ENCODE peak calls at places on chromosomes 13 and 19, in four cellular contexts. C is uterus; W is CD8-positive, alpha-beta T cell; U is lower leg skin. P is an unnamed sample.

GRCh38 chr19:28009696-28010095 is 1203.3 kb downstream of the UQCRFS1 start:
- DNase-seq in C (no peak), W (no peak), U (no peak), P (no peak)

GRCh38 chr19:41264581-41265375 is 606 bp downstream of the HNRNPUL1 start:
- DNase-seq in C (peak), W (peak), U (peak), P (peak)

GRCh38 chr13:81080911-81081454 is 740.1 kb upstream of the SPRY2 start:
- DNase-seq in C (no peak), W (no peak), U (no peak), P (no peak)

GRCh38 chr19:39590265-39590664 is 12.1 kb upstream of the LGALS13 start:
- DNase-seq in C (no peak), W (no peak), U (no peak), P (peak)

GRCh38 chr19:13070425-13071140 is 32.1 kb downstream of the LYL1 start:
- DNase-seq in C (peak), W (no peak), U (no peak), P (no peak)

GRCh38 chr19:48696353-48697010 is 711 bp downstream of the FUT2 start:
- DNase-seq in C (no peak), W (peak), U (no peak), P (no peak)

GRCh38 chr19:2261438-2262172 is 5.4 kb upstream of the JSRP1 start:
- DNase-seq in C (no peak), W (peak), U (no peak), P (no peak)

GRCh38 chr19:55062735-55063491 is at the start of gene RDH13:
- DNase-seq in C (peak), W (peak), U (peak), P (peak)

GRCh38 chr19:17889609-17890214 is 18.0 kb downstream of the SLC5A5 start:
- DNase-seq in C (no peak), W (no peak), U (no peak), P (peak)

GRCh38 chr19:39768334-39768733 is 10.3 kb upstream of the LEUTX start:
- DNase-seq in C (no peak), W (no peak), U (no peak), P (no peak)

GRCh38 chr19:5832049-5832448 is 7.5 kb downstream of the FUT6 start:
- DNase-seq in C (no peak), W (no peak), U (no peak), P (no peak)

GRCh38 chr19:16273005-16273404 is 51.6 kb upstream of the KLF2 start:
- DNase-seq in C (peak), W (no peak), U (no peak), P (no peak)

GRCh38 chr19:30556230-30556711 is 184.1 kb downstream of the ZNF536 start:
- DNase-seq in C (no peak), W (no peak), U (no peak), P (no peak)

GRCh38 chr19:28984315-28984714 is 228.6 kb downstream of the UQCRFS1 start:
- DNase-seq in C (no peak), W (no peak), U (no peak), P (no peak)

GRCh38 chr19:47670736-47671135 is 42.5 kb upstream of the EHD2 start:
- DNase-seq in C (no peak), W (no peak), U (no peak), P (no peak)

GRCh38 chr13:77509221-77509620 is 26.3 kb upstream of the SCEL start:
- DNase-seq in C (no peak), W (no peak), U (no peak), P (peak)

DNA sequence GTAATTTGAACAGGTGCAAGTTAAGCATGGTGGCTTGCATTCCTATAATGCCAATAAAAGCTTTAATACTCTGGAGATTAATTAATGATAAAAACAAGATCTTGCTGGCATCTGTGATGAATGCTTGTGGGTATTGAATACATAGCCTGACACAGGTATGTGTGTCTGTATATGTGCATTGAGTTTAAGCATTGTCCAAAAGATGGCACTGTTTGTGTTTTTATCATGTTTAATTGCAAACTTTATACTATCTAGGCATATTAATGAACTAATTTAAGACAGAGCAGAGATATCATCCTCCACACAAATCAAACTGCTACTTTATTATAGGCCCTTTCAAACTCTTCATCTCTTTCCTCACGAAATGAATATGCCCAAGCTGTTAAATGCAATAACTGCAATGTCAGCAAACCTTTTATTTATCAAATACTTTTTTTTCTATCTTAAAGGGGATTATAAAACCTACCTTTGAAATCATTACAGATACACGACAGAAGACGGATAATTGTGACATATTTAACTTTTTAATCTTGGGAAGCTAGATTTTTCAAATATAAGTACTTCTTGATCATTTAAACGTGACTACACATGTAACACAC is 86.5 kb downstream of the TNFSF11 start:
- DNase-seq in C (no peak), W (no peak), U (no peak), P (peak)
- TF ChIP-seq CTCF in C (no peak), W (no peak), U (no peak), P (peak)

GRCh38 chr19:58229255-58229639 is 533 bp downstream of the ZNF544 start:
- DNase-seq in C (no peak), W (peak), U (no peak), P (peak)
- TF ChIP-seq CTCF in C (no peak), W (no peak), U (no peak), P (peak)

GRCh38 chr19:35846038-35846668 is 6.2 kb downstream of the NPHS1 start:
- DNase-seq in C (no peak), W (no peak), U (no peak), P (peak)
- TF ChIP-seq CTCF in C (no peak), W (no peak), U (no peak), P (peak)

DNA sequence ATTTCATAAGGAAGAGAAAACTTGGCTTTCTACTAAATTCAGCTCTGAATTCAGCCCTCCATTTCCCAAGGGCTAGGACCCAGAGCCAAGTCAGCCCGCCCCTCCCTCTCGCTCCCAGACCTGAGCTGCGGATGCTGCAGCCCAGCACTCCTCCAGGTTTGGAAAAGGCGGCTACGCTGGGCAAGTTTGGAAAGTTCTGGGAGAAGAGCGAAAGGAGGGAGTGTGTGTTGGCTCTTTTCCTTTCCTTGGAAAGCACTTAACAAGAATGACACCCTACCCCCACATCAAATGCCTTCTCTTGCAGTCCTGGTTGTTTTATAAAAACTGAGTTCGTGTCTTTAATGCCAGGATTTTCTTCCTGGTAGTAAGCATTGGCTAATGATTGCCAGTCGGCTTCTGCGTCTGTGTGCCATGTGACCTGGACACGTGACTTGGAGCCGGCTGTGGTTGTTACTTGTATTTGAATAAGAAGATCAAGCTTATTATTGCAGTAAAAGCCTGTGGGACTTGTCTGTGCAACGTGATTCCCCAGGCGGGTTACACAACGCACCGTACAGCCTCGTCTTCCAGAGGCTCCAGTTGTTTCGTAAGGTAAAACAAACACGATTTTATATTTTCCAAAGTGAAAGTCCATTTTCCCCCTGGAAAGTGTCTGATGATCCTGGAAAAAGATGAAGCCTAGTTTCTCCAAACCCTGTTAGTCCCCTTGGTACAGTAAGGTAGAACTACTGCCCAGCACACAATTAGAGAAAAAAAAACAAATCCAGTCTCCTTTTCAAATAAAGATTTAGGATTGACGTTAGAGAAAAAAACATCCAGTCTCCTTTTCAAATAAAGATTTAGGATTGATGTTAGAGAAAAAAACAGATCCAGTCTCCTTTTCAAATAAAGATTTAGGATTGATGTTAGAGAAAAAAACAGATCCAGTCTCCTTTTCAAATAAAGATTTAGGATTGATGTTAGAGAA is 26.8 kb upstream of the UBE2L5 start:
- DNase-seq in C (peak), W (peak), U (peak), P (peak)
- TF ChIP-seq CTCF in C (no peak), W (no peak), U (no peak), P (no peak)

DNA sequence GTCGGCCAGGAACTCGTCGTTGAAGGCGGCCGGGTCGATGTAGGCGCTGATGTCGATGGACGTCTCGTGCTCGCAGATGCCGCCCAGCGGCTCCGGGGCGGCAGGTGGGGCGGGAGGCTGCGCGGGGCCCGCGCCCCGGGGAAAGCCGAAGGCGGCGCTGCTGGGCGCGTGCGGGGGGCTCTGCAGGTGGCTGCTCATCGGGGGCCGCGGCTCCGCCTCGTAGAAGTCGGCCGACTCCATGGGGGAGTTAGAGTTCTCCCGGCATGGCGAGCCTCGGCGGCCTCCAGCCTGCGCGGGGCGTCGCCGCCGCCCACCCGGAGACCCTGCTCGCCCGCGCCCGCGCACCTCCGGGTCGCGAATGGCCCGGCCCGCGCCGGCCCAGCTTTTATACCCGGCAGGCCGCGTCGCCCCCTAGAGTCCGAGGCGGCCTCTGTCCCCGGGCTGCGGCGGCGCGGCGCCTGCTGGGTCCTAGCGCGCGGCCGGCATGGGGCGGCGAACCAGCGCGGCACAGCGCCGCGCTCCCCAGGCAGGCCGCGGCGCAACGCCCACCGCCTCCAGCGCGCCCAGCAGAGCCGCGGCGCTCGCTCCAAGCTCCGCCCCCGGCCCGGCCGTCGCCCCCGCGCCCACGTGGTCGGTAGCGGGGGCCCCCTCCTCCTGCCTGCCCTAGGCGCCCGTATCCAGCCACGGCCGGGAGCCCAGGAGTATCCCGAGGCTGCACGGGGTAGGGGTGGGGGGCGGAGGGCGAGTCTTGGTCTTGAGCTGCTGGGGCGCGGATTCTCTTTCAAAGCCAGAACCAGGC is at the start of gene CEBPA:
- DNase-seq in C (peak), W (peak), U (peak), P (peak)
- TF ChIP-seq CTCF in C (peak), W (no peak), U (no peak), P (peak)

DNA sequence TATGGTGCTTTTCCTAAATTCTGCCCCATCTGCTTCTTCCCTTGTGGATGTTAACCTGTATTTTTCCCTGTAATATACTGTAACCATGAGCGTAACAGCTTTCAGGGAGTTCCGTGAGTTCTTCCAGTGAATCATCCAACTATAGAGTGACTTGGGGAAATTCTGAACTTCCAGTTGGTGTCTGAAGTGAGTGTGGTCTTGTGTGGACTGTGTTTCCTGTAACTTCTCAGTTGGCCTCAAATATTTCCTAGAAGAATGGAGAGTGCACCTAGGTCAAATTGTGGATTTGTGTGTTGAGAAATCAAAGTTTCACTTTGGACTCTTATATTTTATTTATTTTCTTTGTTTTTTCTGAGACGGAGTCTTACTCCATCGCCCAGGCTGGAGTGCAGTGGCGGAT is 11.0 kb upstream of the ZNF766 start:
- DNase-seq in C (no peak), W (no peak), U (no peak), P (no peak)
- TF ChIP-seq CTCF in C (no peak), W (no peak), U (no peak), P (no peak)